ENCODE peak calls at places on chromosomes 5 and 9, in four cellular contexts. T is mucosa of gallbladder, Y is fibroblast of the aortic adventitia, V is coronary artery. S is an unnamed sample.

GRCh38 chr9:91341258-91341746 is 20.4 kb downstream of the AUH start:
- DNase-seq in Y (no peak), V (no peak), T (no peak), S (no peak)

GRCh38 chr9:135971892-135972291 is 10.7 kb upstream of the UBAC1 start:
- DNase-seq in V (no peak), T (peak), Y (no peak), S (no peak)

GRCh38 chr5:43078956-43079355 is 38.8 kb upstream of the ANXA2R start:
- DNase-seq in Y (peak), V (no peak), T (no peak), S (no peak)

GRCh38 chr5:119059740-119060255 is 11.1 kb upstream of the DMXL1 start:
- DNase-seq in V (no peak), T (no peak), Y (no peak), S (no peak)

GRCh38 chr9:77583366-77583626 is 64.8 kb downstream of the GNA14 start:
- DNase-seq in T (no peak), V (no peak), Y (no peak), S (no peak)

GRCh38 chr5:122182491-122182921 is 53.2 kb downstream of the ZNF474 start:
- DNase-seq in T (no peak), V (peak), Y (peak), S (peak)

GRCh38 chr5:80187691-80188090 is 68.2 kb downstream of the SERINC5 start:
- DNase-seq in V (no peak), T (no peak), Y (no peak), S (no peak)

GRCh38 chr9:99259231-99259918 is 37.3 kb downstream of the SEC61B start:
- DNase-seq in T (peak), Y (peak), V (peak), S (peak)

GRCh38 chr9:136080716-136081112 is 14.4 kb downstream of the NACC2 start:
- DNase-seq in Y (no peak), V (no peak), T (no peak), S (no peak)

GRCh38 chr9:84773023-84773422 is 103.5 kb downstream of the NTRK2 start:
- DNase-seq in Y (peak), V (no peak), T (no peak), S (no peak)

GRCh38 chr9:113331780-113332179 is 8.3 kb downstream of the WDR31 start:
- DNase-seq in Y (no peak), T (no peak), V (no peak), S (no peak)

GRCh38 chr9:106888992-106889631 is 26.1 kb downstream of the ZNF462 start:
- DNase-seq in Y (no peak), V (no peak), T (no peak), S (no peak)

GRCh38 chr5:1349246-1349645 is 4.3 kb upstream of the CLPTM1L start:
- DNase-seq in Y (no peak), V (no peak), T (no peak), S (no peak)

GRCh38 chr5:126234563-126235195 is 188.5 kb upstream of the GRAMD2B start:
- DNase-seq in V (no peak), T (no peak), Y (peak), S (no peak)

GRCh38 chr9:96565684-96566360 is 53.8 kb downstream of the CDC14B start:
- DNase-seq in Y (peak), T (no peak), V (no peak), S (no peak)

GRCh38 chr5:28927559-28928326 is 1889.4 kb upstream of the CDH9 start:
- DNase-seq in V (no peak), Y (no peak), T (no peak), S (no peak)

GRCh38 chr9:37904647-37905505 is 949 bp upstream of the SLC25A51 start:
- DNase-seq in T (no peak), V (no peak), Y (peak), S (no peak)

GRCh38 chr5:123813937-123814624 is 302.1 kb downstream of the CSNK1G3 start:
- DNase-seq in V (no peak), Y (no peak), T (no peak), S (no peak)

GRCh38 chr5:141647242-141647641 is 4.0 kb downstream of the FCHSD1 start:
- DNase-seq in T (no peak), V (no peak), Y (no peak), S (no peak)

GRCh38 chr5:179227578-179228311 is 117.5 kb downstream of the ADAMTS2 start:
- DNase-seq in T (no peak), V (peak), Y (no peak), S (no peak)

GRCh38 chr5:100691545-100691944 is 156.4 kb downstream of the FAM174A start:
- DNase-seq in V (no peak), T (no peak), Y (peak), S (no peak)

GRCh38 chr5:135718151-135718550 is 116.3 kb upstream of the SLC25A48 start:
- DNase-seq in Y (no peak), V (no peak), T (no peak), S (no peak)

GRCh38 chr9:129281506-129282145 is 103.6 kb upstream of the IER5L start:
- DNase-seq in Y (no peak), V (peak), T (no peak), S (peak)

GRCh38 chr5:79005939-79006338 is 20.8 kb upstream of the ARSB start:
- DNase-seq in T (no peak), Y (no peak), V (no peak), S (no peak)

GRCh38 chr5:135319458-135319857 is 79.6 kb downstream of the MACROH2A1 start:
- DNase-seq in Y (no peak), T (no peak), V (peak), S (no peak)

GRCh38 chr5:8600843-8601242 is 731.9 kb downstream of the MTRR start:
- DNase-seq in T (no peak), V (no peak), Y (no peak), S (no peak)

GRCh38 chr5:106086352-106086751 is 1584.4 kb downstream of the EFNA5 start:
- DNase-seq in V (no peak), Y (no peak), T (no peak), S (no peak)

GRCh38 chr5:55674340-55674739 is 37.8 kb downstream of the SLC38A9 start:
- DNase-seq in Y (no peak), V (no peak), T (no peak), S (no peak)

GRCh38 chr9:115730845-115731244 is 422.7 kb upstream of the PAPPA start:
- DNase-seq in Y (peak), V (no peak), T (no peak), S (no peak)

GRCh38 chr5:137566118-137566541 is 67.0 kb upstream of the SPOCK1 start:
- DNase-seq in V (no peak), Y (no peak), T (no peak), S (no peak)

S was measured in ureter.